ENCODE peak calls at places on chromosomes 4 and X, in five cellular contexts. G is lower leg skin, N is endothelial cell of umbilical vein, C is prostate gland, K is GM13976. D is an unnamed sample.

GRCh38 chr4:36207808-36208207 is 36.5 kb downstream of the ARAP2 start:
- DNase-seq in G (no peak), N (no peak), C (no peak), K (no peak), D (no peak)

GRCh38 chrX:107716816-107717700 is 58.5 kb downstream of the TSC22D3 start:
- DNase-seq in G (peak), N (peak), C (peak), K (peak), D (peak)

GRCh38 chr4:52299120-52299519 is 248.0 kb downstream of the SPATA18 start:
- DNase-seq in G (no peak), N (no peak), C (no peak), K (no peak), D (no peak)

GRCh38 chr4:183503497-183504063 is 1.3 kb upstream of the ING2 start:
- DNase-seq in G (peak), N (no peak), C (no peak), K (peak), D (no peak)

GRCh38 chr4:184293552-184293951 is 75.9 kb upstream of the ENPP6 start:
- DNase-seq in G (no peak), N (peak), C (peak), K (no peak), D (peak)

GRCh38 chrX:22134681-22135080 is 102.6 kb downstream of the PHEX start:
- DNase-seq in G (no peak), N (peak), C (peak), K (no peak), D (peak)

GRCh38 chr4:53508446-53508845 is 82.8 kb downstream of the LNX1 start:
- DNase-seq in G (no peak), N (no peak), C (no peak), K (no peak), D (peak)

GRCh38 chrX:38961936-38962335 is 160.7 kb downstream of the MID1IP1 start:
- DNase-seq in G (no peak), N (no peak), C (no peak), K (no peak), D (no peak)

GRCh38 chrX:93649381-93649780 is 24.0 kb downstream of the NAP1L3 start:
- DNase-seq in G (no peak), N (no peak), C (no peak), K (no peak), D (no peak)

GRCh38 chr4:55545133-55545532 is 1.6 kb downstream of the CLOCK start:
- DNase-seq in G (no peak), N (peak), C (no peak), K (no peak), D (peak)

GRCh38 chr4:23233596-23233995 is 540.9 kb downstream of the GBA3 start:
- DNase-seq in G (no peak), N (no peak), C (no peak), K (no peak), D (no peak)

GRCh38 chr4:176883108-176883550 is 90.4 kb upstream of the VEGFC start:
- DNase-seq in G (no peak), N (no peak), C (no peak), K (no peak), D (no peak)

GRCh38 chr4:79446145-79446544 is 38.1 kb upstream of the GK2 start:
- DNase-seq in G (no peak), N (no peak), C (no peak), K (no peak), D (no peak)

GRCh38 chr4:126986828-126987227 is 645.9 kb upstream of the INTU start:
- DNase-seq in G (no peak), N (no peak), C (no peak), K (no peak), D (peak)

GRCh38 chr4:77631276-77631675 is 25.7 kb downstream of the CXCL13 start:
- DNase-seq in G (no peak), N (no peak), C (no peak), K (no peak), D (no peak)

GRCh38 chr4:38889143-38889542 is 21.5 kb downstream of the FAM114A1 start:
- DNase-seq in G (no peak), N (peak), C (no peak), K (peak), D (peak)

GRCh38 chrX:776529-777230 is 146.1 kb downstream of the SHOX start:
- DNase-seq in G (no peak), N (no peak), C (no peak), K (no peak), D (no peak)

GRCh38 chr4:8503801-8504200 is 63.2 kb downstream of the TRMT44 start:
- DNase-seq in G (no peak), N (no peak), C (no peak), K (no peak), D (no peak)

GRCh38 chrX:30618160-30618765 is 35.0 kb upstream of the GK start:
- DNase-seq in G (no peak), N (no peak), C (no peak), K (peak), D (no peak)

GRCh38 chr4:172716291-172716690 is 452.3 kb upstream of the GALNT7 start:
- DNase-seq in G (no peak), N (no peak), C (no peak), K (no peak), D (no peak)

GRCh38 chrX:38206036-38206435 is 14.6 kb downstream of the SRPX start:
- DNase-seq in G (no peak), N (no peak), C (no peak), K (no peak), D (peak)

GRCh38 chrX:54786972-54787371 is 11.1 kb downstream of the ITIH6 start:
- DNase-seq in G (no peak), N (no peak), C (no peak), K (no peak), D (no peak)

GRCh38 chr4:48375651-48376291 is 34.4 kb downstream of the SLAIN2 start:
- DNase-seq in G (no peak), N (peak), C (peak), K (no peak), D (peak)

GRCh38 chrX:154540897-154541535 is 5.6 kb downstream of the G6PD start:
- DNase-seq in G (no peak), N (no peak), C (peak), K (no peak), D (peak)

GRCh38 chr4:107392380-107392779 is 327.7 kb downstream of the PAPSS1 start:
- DNase-seq in G (no peak), N (no peak), C (no peak), K (no peak), D (no peak)

GRCh38 chrX:103637604-103638338 is 9.0 kb downstream of the TCEAL1 start:
- DNase-seq in G (no peak), N (peak), C (no peak), K (no peak), D (peak)

GRCh38 chr4:135368826-135369225 is 1167.2 kb upstream of the PABPC4L start:
- DNase-seq in G (no peak), N (no peak), C (no peak), K (no peak), D (peak)

GRCh38 chrX:10165580-10166247 is 8.9 kb downstream of the CLCN4 start:
- DNase-seq in G (no peak), N (no peak), C (no peak), K (peak), D (no peak)

DNA sequence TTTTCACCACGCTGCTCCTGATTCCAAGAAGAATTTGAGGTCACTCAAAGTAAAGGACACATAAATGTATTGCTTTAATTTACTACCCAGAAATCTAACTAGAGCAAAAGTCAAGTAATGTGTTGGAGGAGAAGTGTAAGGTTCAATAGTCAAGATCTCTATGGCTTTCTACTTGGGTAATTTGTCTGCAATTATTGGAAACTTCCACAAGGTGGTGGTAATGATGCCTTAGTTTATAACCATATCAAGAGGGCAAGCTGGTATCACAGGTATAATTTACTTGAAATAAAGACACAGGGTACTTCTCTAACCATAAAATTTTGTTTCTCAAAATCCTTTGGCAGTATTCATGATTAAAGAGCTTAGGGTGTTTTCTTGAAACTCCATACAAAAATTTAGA is 10.2 kb upstream of the GRIA3 start:
- DNase-seq in G (no peak), N (no peak), C (no peak), K (peak), D (peak)
- TF ChIP-seq CTCF in G (no peak), N (no peak), C (peak), K (peak), D (no peak)

GRCh38 chrX:17442898-17443297 is 67.9 kb downstream of the NHS start:
- DNase-seq in G (no peak), N (no peak), C (no peak), K (no peak), D (no peak)

GRCh38 chrX:17441965-17442364 is 67.0 kb downstream of the NHS start:
- DNase-seq in G (no peak), N (no peak), C (no peak), K (no peak), D (no peak)

GRCh38 chrX:17440258-17440657 is 65.3 kb downstream of the NHS start:
- DNase-seq in G (no peak), N (no peak), C (no peak), K (no peak), D (no peak)

GRCh38 chrX:17440836-17441235 is 65.8 kb downstream of the NHS start:
- DNase-seq in G (no peak), N (no peak), C (no peak), K (no peak), D (no peak)

DNA sequence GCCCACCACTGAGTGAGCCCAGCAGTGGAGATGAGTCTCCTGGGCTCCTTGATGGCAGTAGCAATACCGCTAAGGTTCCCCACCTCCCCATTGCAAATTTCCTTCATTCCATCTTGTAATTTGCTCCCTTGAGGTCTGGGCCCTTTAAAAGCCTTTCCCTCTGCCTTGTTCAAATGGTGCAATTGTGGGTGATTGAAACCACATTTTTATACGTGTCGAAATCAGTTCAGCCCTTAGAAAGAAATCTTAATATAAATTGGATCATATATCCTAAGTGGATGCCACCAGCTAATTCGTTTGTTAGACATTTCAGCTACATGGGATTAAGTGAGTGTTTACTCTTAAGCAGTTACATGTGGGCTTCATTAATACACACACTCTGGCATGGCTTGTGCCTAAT is 68.5 kb downstream of the NHS start:
- DNase-seq in G (no peak), N (no peak), C (no peak), K (no peak), D (no peak)
- TF ChIP-seq CTCF in G (no peak), N (no peak), C (no peak), K (no peak), D (no peak)

DNA sequence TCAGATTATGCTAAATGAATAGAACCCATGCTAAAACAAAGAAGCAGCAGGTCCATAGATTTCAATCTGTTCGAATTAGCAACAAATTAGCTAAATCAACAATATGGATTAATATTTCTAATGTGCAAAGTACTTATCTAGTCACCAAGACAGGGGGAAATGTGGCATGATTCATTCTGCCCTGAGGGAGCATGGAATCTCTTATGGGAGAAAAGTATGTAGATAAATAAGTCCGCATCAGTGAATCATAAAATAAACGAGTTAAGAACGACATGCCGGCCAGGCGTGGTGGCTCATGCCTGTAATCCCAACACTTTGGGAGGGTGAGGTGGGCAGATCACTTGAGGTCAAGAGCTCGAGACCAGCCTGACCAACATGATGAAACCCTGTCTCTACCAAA is 102.1 kb downstream of the ANOS1 start:
- DNase-seq in G (no peak), N (peak), C (no peak), K (no peak), D (peak)
- TF ChIP-seq CTCF in G (no peak), N (no peak), C (no peak), K (no peak), D (no peak)

GRCh38 chrX:112874140-112874539 is 33.5 kb upstream of the AMOT start:
- DNase-seq in G (no peak), N (no peak), C (no peak), K (no peak), D (peak)
- TF ChIP-seq CTCF in G (no peak), N (no peak), C (no peak), K (no peak), D (no peak)

DNA sequence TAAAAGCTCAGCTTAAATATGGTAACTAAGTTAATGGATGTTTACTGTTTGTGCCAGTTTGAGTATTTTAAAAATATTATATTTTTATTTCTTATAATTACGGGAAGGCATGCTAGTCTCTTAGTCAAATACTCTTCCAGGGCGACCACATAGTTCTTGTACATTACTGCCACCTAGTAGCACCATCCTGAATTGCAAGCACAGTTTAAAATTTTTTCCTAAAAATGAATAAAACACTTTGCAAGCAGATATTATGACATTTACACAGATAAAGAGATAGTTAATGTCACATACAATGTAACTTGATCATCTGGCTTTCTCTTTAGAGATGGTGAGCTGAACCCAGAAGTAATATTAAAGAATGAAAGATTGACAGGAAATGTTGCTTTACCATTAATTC is 11.5 kb downstream of the NDP start:
- DNase-seq in G (no peak), N (no peak), C (no peak), K (no peak), D (no peak)
- TF ChIP-seq CTCF in G (no peak), N (no peak), C (no peak), K (no peak), D (peak)

DNA sequence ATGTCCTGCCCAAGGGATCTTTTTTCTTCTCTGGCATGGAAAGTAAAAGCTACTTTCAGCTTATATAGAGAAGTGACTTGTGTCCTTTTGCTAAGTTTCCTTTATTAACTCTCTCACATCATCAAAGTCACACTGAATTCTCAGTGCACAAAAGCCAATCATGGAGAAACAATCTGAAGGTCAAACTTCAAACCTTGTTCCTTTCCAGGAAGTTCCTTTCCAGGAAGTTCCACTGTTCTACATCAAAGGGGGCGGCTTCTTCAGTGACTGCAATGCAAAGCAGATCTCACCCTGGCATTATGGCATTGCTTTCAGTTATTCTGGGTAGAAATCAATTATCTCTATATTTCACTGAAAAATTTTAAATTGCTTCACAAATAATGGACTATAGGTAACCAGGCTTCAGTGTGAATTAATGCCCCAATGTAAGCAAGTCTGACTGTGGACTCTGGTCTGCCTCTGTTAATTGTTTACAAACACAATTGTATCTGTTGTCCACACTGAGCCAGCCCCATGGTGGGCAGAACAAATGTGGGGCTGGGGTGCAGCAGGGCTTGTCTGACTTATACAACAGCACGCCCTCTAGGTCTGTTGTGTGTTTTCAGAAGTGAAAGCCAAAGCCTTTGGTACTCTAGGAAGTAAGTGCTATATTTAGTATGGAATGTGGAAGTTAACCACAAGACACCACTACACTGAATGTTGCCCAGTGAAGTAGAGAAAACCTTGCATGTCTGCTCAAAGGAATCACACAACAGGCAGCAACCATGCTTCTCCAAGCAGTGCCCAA is 98.8 kb downstream of the CDS1 start:
- DNase-seq in G (no peak), N (peak), C (no peak), K (no peak), D (peak)
- TF ChIP-seq CTCF in G (no peak), N (no peak), C (no peak), K (no peak), D (no peak)

GRCh38 chr4:101125045-101125713 is 222.1 kb downstream of the PPP3CA start:
- DNase-seq in G (no peak), N (no peak), C (no peak), K (no peak), D (no peak)
- TF ChIP-seq CTCF in G (no peak), N (no peak), C (no peak), K (no peak), D (no peak)

D was measured in cardiac fibroblast.